ENCODE peak calls at places on chromosome 19, in seven cellular contexts. L, B, I, H, V, K and M are unnamed samples.

GRCh38 chr19:47436712-47437401 is 17.5 kb upstream of the MEIS3 start:
- DNase-seq in B (peak; percentile 87), H (peak; percentile 46), K (peak; percentile 77), L (peak; percentile 47), I (peak; percentile 76), V (peak; percentile 63), M (no peak)

GRCh38 chr19:40177286-40178070 is 13.7 kb upstream of the MAP3K10 start:
- DNase-seq in B (no peak), K (no peak), H (no peak), L (no peak), I (peak; percentile 70), V (no peak), M (no peak)

GRCh38 chr19:40831502-40832430 is 18.5 kb downstream of the CYP2A6 start:
- DNase-seq in K (no peak), V (peak; percentile 19), I (peak; percentile 88), L (peak; percentile 97), H (peak; percentile 100), B (no peak), M (no peak)

GRCh38 chr19:49541914-49542313 is 14.1 kb downstream of the RCN3 start:
- DNase-seq in B (no peak), K (no peak), I (no peak), L (no peak), H (no peak), V (no peak), M (no peak)

GRCh38 chr19:12648088-12648487 is 18.5 kb downstream of the MAN2B1 start:
- DNase-seq in B (peak; percentile 71), I (no peak), H (no peak), K (no peak), V (no peak), L (no peak), M (peak; percentile 9)

GRCh38 chr19:51735759-51736449 is 12.1 kb upstream of the HAS1 start:
- DNase-seq in L (peak; percentile 3), B (no peak), I (no peak), H (peak; percentile 93), V (no peak), K (no peak), M (no peak)

GRCh38 chr19:47598407-47599349 is 10.3 kb upstream of the BICRA start:
- DNase-seq in I (peak; percentile 93), L (peak; percentile 96), K (no peak), V (no peak), H (peak; percentile 95), B (no peak), M (no peak)

GRCh38 chr19:54114340-54114826 is 1.1 kb downstream of the TFPT start:
- DNase-seq in V (peak; percentile 47), I (peak; percentile 34), L (peak; percentile 18), B (peak; percentile 85), H (peak; percentile 35), K (no peak), M (no peak)

GRCh38 chr19:50493171-50493570 is 16.5 kb upstream of the GARIN5A start:
- DNase-seq in H (no peak), K (no peak), B (peak; percentile 46), I (no peak), L (no peak), V (no peak), M (no peak)

GRCh38 chr19:49357186-49357585 is 5.0 kb downstream of the TEAD2 start:
- DNase-seq in L (no peak), K (no peak), H (no peak), I (no peak), B (no peak), V (no peak), M (no peak)

GRCh38 chr19:51079486-51080110 is 3.1 kb downstream of the KLK14 start:
- DNase-seq in V (no peak), H (no peak), K (no peak), I (no peak), B (peak; percentile 70), L (no peak), M (no peak)

GRCh38 chr19:11581740-11582139 is 4.3 kb upstream of the ACP5 start:
- DNase-seq in I (no peak), B (no peak), V (no peak), K (no peak), L (peak; percentile 52), H (peak; percentile 13), M (no peak)

GRCh38 chr19:38842439-38843174 is 7.2 kb downstream of the HNRNPL start:
- DNase-seq in V (no peak), L (no peak), K (peak; percentile 50), H (no peak), B (no peak), I (no peak), M (no peak)

GRCh38 chr19:2603320-2603719 is 99.2 kb downstream of the GNG7 start:
- DNase-seq in V (peak; percentile 55), L (no peak), H (peak; percentile 92), K (no peak), B (peak; percentile 85), I (no peak), M (peak; percentile 7)

GRCh38 chr19:18419699-18420460 is 682 bp downstream of the SSBP4 start:
- DNase-seq in I (no peak), H (no peak), V (peak; percentile 67), L (no peak), K (no peak), B (peak; percentile 84), M (peak; percentile 53)

GRCh38 chr19:16066611-16067104 is 9.6 kb upstream of the TPM4 start:
- DNase-seq in B (no peak), H (peak; percentile 53), V (no peak), L (peak; percentile 76), K (no peak), I (peak; percentile 59), M (peak; percentile 51)

GRCh38 chr19:48194041-48194871 is 23.8 kb downstream of the ZSWIM9 start:
- DNase-seq in K (no peak), L (peak; percentile 7), I (no peak), B (peak; percentile 61), V (no peak), H (no peak), M (no peak)

GRCh38 chr19:41324921-41325639 is 15.1 kb downstream of the CCDC97 start:
- DNase-seq in K (no peak), H (peak; percentile 78), I (peak; percentile 76), B (peak; percentile 92), V (peak; percentile 83), L (peak; percentile 90), M (peak; percentile 57)

GRCh38 chr19:30309983-30310805 is 62.0 kb upstream of the ZNF536 start:
- DNase-seq in I (no peak), V (no peak), L (no peak), H (no peak), B (no peak), K (no peak), M (no peak)

GRCh38 chr19:32465176-32465575 is 59.6 kb downstream of the DPY19L3 start:
- DNase-seq in I (no peak), L (no peak), B (no peak), K (no peak), H (no peak), V (no peak), M (no peak)

GRCh38 chr19:18520848-18521691 is 800 bp downstream of the ELL start:
- DNase-seq in L (no peak), H (no peak), I (peak; percentile 20), V (peak; percentile 76), B (peak; percentile 88), K (no peak), M (no peak)

GRCh38 chr19:36246006-36246391 is 31.1 kb downstream of the ZNF146 start:
- DNase-seq in K (no peak), V (no peak), B (no peak), I (peak; percentile 42), L (no peak), H (peak; percentile 27), M (no peak)

GRCh38 chr19:51026554-51026831 is at the start of gene KLK11:
- DNase-seq in B (no peak), V (peak; percentile 33), K (no peak), L (no peak), H (no peak), I (no peak), M (no peak)

GRCh38 chr19:46069841-46070341 is 29.1 kb upstream of the IGFL4 start:
- DNase-seq in K (no peak), H (peak; percentile 65), L (peak; percentile 93), V (no peak), I (peak; percentile 94), B (no peak), M (no peak)

GRCh38 chr19:46065486-46065885 is 24.7 kb upstream of the IGFL4 start:
- DNase-seq in V (no peak), I (peak; percentile 80), L (no peak), K (no peak), B (no peak), H (peak; percentile 34), M (no peak)

GRCh38 chr19:46073268-46073922 is 32.6 kb upstream of the IGFL4 start:
- DNase-seq in H (no peak), K (no peak), B (no peak), V (no peak), I (no peak), L (peak; percentile 5), M (no peak)

GRCh38 chr19:46068345-46069258 is 27.8 kb upstream of the IGFL4 start:
- DNase-seq in V (no peak), B (no peak), H (peak; percentile 85), K (no peak), I (peak; percentile 98), L (peak; percentile 82), M (no peak)

GRCh38 chr19:46067691-46068090 is 26.9 kb upstream of the IGFL4 start:
- DNase-seq in H (no peak), L (no peak), K (no peak), I (peak; percentile 48), V (no peak), B (no peak), M (no peak)
- TF ChIP-seq CTCF in H (no peak), L (no peak), K (no peak), I (no peak), V (no peak), B (no peak), M (no peak)

GRCh38 chr19:37779139-37780035 is at the start of gene ZNF573:
- DNase-seq in V (peak; percentile 80), B (peak; percentile 90), I (peak; percentile 93), L (peak; percentile 87), K (peak; percentile 77), H (peak; percentile 84), M (peak; percentile 57)
- TF ChIP-seq CTCF in V (peak; percentile 30), B (peak; percentile 6), I (peak; percentile 27), L (peak; percentile 9), K (no peak), H (peak; percentile 32), M (no peak)

DNA sequence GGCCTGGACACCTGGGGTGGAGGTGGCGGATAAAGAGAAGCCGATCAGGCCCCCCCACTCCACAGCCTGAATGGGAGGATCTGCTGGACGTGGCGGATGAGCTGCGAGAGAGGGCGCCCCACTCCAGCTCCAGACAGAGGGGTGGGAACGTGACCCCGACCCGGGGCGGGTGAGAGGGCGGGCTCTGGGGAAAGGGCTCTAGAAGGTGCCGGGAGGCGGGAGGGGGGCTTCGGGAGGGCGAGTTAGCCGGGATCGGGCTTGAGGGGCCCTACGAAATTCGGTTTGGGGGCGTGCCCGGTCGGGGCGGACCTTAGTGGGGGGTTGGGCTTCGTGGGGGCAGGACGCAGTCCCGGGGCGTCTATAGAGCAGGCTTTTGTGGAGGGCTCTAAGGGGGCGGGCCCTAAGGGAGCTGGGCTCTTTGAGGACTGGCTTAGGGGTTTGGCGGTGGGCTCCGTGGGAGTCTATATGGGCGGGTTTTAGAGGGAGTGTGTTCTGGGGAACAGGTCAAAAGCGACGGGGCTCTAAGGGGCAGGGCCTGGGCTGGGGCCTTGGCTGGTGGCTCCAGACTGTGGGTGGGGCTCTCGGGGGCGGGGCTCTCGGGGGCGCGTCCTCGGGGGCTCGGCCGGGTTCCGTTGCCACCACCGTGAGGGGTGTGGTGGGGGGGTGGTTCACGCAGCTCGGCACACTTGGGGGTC is 4.1 kb upstream of the NANOS3 start:
- DNase-seq in I (no peak), K (no peak), H (no peak), B (peak; percentile 79), L (no peak), V (peak; percentile 45), M (no peak)
- TF ChIP-seq CTCF in I (peak; percentile 20), K (no peak), H (peak; percentile 18), B (no peak), L (no peak), V (no peak), M (no peak)

GRCh38 chr19:4362871-4363545 is 19.6 kb downstream of the MPND start:
- DNase-seq in K (no peak), I (no peak), V (peak; percentile 37), L (no peak), H (no peak), B (peak; percentile 75), M (no peak)
- TF ChIP-seq CTCF in K (no peak), I (peak; percentile 36), V (no peak), L (peak; percentile 20), H (no peak), B (no peak), M (peak; percentile 9)